ENCODE peak calls at places on chromosomes 4 and X, in five cellular contexts. One of them, this sample, is unnamed.

GRCh38 chr4:177005801-177006230 is 213.1 kb upstream of the VEGFC start:
- DNase-seq in HS-27A: peak
- DNase-seq in effector memory CD4-positive, alpha-beta T cell: no peak
- DNase-seq in right lobe of liver: no peak
- DNase-seq in OCI-LY7: no peak
- DNase-seq in this sample: no peak

GRCh38 chr4:150150545-150151156 is 72.4 kb downstream of the DCLK2 start:
- DNase-seq in OCI-LY7: no peak
- DNase-seq in right lobe of liver: no peak
- DNase-seq in HS-27A: no peak
- DNase-seq in effector memory CD4-positive, alpha-beta T cell: no peak
- DNase-seq in this sample: no peak

GRCh38 chrX:133726642-133727041 is 258.8 kb downstream of the GPC3 start:
- DNase-seq in effector memory CD4-positive, alpha-beta T cell: no peak
- DNase-seq in OCI-LY7: no peak
- DNase-seq in HS-27A: no peak
- DNase-seq in right lobe of liver: no peak
- DNase-seq in this sample: no peak

GRCh38 chrX:16592194-16592770 is 57.7 kb upstream of the S100G start:
- DNase-seq in right lobe of liver: no peak
- DNase-seq in OCI-LY7: no peak
- DNase-seq in HS-27A: no peak
- DNase-seq in effector memory CD4-positive, alpha-beta T cell: no peak
- DNase-seq in this sample: no peak

GRCh38 chr4:37674446-37674845 is 11.7 kb downstream of the RELL1 start:
- DNase-seq in effector memory CD4-positive, alpha-beta T cell: no peak
- DNase-seq in right lobe of liver: no peak
- DNase-seq in HS-27A: no peak
- DNase-seq in OCI-LY7: no peak
- DNase-seq in this sample: no peak

GRCh38 chr4:40908702-40909362 is 159.1 kb downstream of the NSUN7 start:
- DNase-seq in effector memory CD4-positive, alpha-beta T cell: peak
- DNase-seq in right lobe of liver: peak
- DNase-seq in OCI-LY7: peak
- DNase-seq in HS-27A: peak
- DNase-seq in this sample: peak

GRCh38 chrX:19373034-19373891 is 29.5 kb downstream of the PDHA1 start:
- DNase-seq in effector memory CD4-positive, alpha-beta T cell: no peak
- DNase-seq in OCI-LY7: no peak
- DNase-seq in right lobe of liver: no peak
- DNase-seq in HS-27A: no peak
- DNase-seq in this sample: no peak

GRCh38 chr4:8208565-8208964 is 9.5 kb downstream of the SH3TC1 start:
- DNase-seq in right lobe of liver: no peak
- DNase-seq in effector memory CD4-positive, alpha-beta T cell: no peak
- DNase-seq in HS-27A: no peak
- DNase-seq in OCI-LY7: no peak
- DNase-seq in this sample: no peak

GRCh38 chr4:126955292-126956191 is 677.2 kb upstream of the INTU start:
- DNase-seq in HS-27A: no peak
- DNase-seq in effector memory CD4-positive, alpha-beta T cell: no peak
- DNase-seq in right lobe of liver: no peak
- DNase-seq in OCI-LY7: no peak
- DNase-seq in this sample: no peak

GRCh38 chrX:9668537-9668936 is 97.1 kb downstream of the GPR143 start:
- DNase-seq in OCI-LY7: no peak
- DNase-seq in effector memory CD4-positive, alpha-beta T cell: no peak
- DNase-seq in right lobe of liver: no peak
- DNase-seq in HS-27A: no peak
- DNase-seq in this sample: no peak

GRCh38 chr4:114180481-114180880 is 201.0 kb upstream of the ARSJ start:
- DNase-seq in right lobe of liver: no peak
- DNase-seq in effector memory CD4-positive, alpha-beta T cell: peak
- DNase-seq in HS-27A: peak
- DNase-seq in OCI-LY7: peak
- DNase-seq in this sample: no peak

GRCh38 chrX:17000751-17001150 is 54.3 kb downstream of the REPS2 start:
- DNase-seq in right lobe of liver: no peak
- DNase-seq in effector memory CD4-positive, alpha-beta T cell: no peak
- DNase-seq in HS-27A: no peak
- DNase-seq in OCI-LY7: no peak
- DNase-seq in this sample: no peak

GRCh38 chr4:71230258-71230594 is 108.6 kb upstream of the SLC4A4 start:
- DNase-seq in OCI-LY7: no peak
- DNase-seq in right lobe of liver: peak
- DNase-seq in effector memory CD4-positive, alpha-beta T cell: no peak
- DNase-seq in HS-27A: no peak
- DNase-seq in this sample: no peak

GRCh38 chr4:150178161-150178560 is 99.9 kb downstream of the DCLK2 start:
- DNase-seq in effector memory CD4-positive, alpha-beta T cell: no peak
- DNase-seq in right lobe of liver: no peak
- DNase-seq in HS-27A: peak
- DNase-seq in OCI-LY7: no peak
- DNase-seq in this sample: no peak

GRCh38 chr4:87410157-87410556 is 12.2 kb upstream of the NUDT9 start:
- DNase-seq in HS-27A: no peak
- DNase-seq in right lobe of liver: no peak
- DNase-seq in OCI-LY7: no peak
- DNase-seq in effector memory CD4-positive, alpha-beta T cell: no peak
- DNase-seq in this sample: no peak

GRCh38 chr4:61723492-61723891 is 523.4 kb downstream of the ADGRL3 start:
- DNase-seq in effector memory CD4-positive, alpha-beta T cell: no peak
- DNase-seq in HS-27A: no peak
- DNase-seq in OCI-LY7: no peak
- DNase-seq in right lobe of liver: no peak
- DNase-seq in this sample: no peak

GRCh38 chr4:86944964-86945781 is 10.4 kb downstream of the AFF1 start:
- DNase-seq in right lobe of liver: no peak
- DNase-seq in HS-27A: no peak
- DNase-seq in effector memory CD4-positive, alpha-beta T cell: no peak
- DNase-seq in OCI-LY7: no peak
- DNase-seq in this sample: no peak

GRCh38 chr4:2009651-2010233 is 968 bp upstream of the NELFA start:
- DNase-seq in HS-27A: no peak
- DNase-seq in right lobe of liver: peak
- DNase-seq in OCI-LY7: peak
- DNase-seq in effector memory CD4-positive, alpha-beta T cell: peak
- DNase-seq in this sample: peak

GRCh38 chrX:68090266-68090665 is 343.0 kb downstream of the OPHN1 start:
- DNase-seq in OCI-LY7: no peak
- DNase-seq in effector memory CD4-positive, alpha-beta T cell: no peak
- DNase-seq in HS-27A: no peak
- DNase-seq in right lobe of liver: no peak
- DNase-seq in this sample: no peak

GRCh38 chr4:23884731-23885130 is 5.1 kb downstream of the PPARGC1A start:
- DNase-seq in effector memory CD4-positive, alpha-beta T cell: no peak
- DNase-seq in right lobe of liver: no peak
- DNase-seq in HS-27A: no peak
- DNase-seq in OCI-LY7: no peak
- DNase-seq in this sample: no peak

GRCh38 chr4:131499139-131499873 is 1649.8 kb upstream of the PCDH10 start:
- DNase-seq in right lobe of liver: no peak
- DNase-seq in OCI-LY7: no peak
- DNase-seq in effector memory CD4-positive, alpha-beta T cell: no peak
- DNase-seq in HS-27A: no peak
- DNase-seq in this sample: no peak

GRCh38 chr4:164536829-164537228 is 217.1 kb upstream of the SMIM31 start:
- DNase-seq in right lobe of liver: no peak
- DNase-seq in effector memory CD4-positive, alpha-beta T cell: no peak
- DNase-seq in OCI-LY7: no peak
- DNase-seq in HS-27A: peak
- DNase-seq in this sample: no peak

GRCh38 chr4:42750091-42750490 is 93.2 kb upstream of the ATP8A1 start:
- DNase-seq in right lobe of liver: no peak
- DNase-seq in effector memory CD4-positive, alpha-beta T cell: no peak
- DNase-seq in HS-27A: no peak
- DNase-seq in OCI-LY7: peak
- DNase-seq in this sample: no peak

GRCh38 chr4:45580306-45580705 is 543.5 kb downstream of the GABRG1 start:
- DNase-seq in OCI-LY7: no peak
- DNase-seq in effector memory CD4-positive, alpha-beta T cell: no peak
- DNase-seq in right lobe of liver: no peak
- DNase-seq in HS-27A: no peak
- DNase-seq in this sample: no peak

GRCh38 chr4:72312032-72312650 is 256.9 kb downstream of the ADAMTS3 start:
- DNase-seq in right lobe of liver: peak
- DNase-seq in OCI-LY7: no peak
- DNase-seq in HS-27A: peak
- DNase-seq in effector memory CD4-positive, alpha-beta T cell: no peak
- DNase-seq in this sample: no peak

GRCh38 chr4:150328496-150328895 is 250.3 kb downstream of the DCLK2 start:
- DNase-seq in OCI-LY7: no peak
- DNase-seq in right lobe of liver: no peak
- DNase-seq in HS-27A: no peak
- DNase-seq in effector memory CD4-positive, alpha-beta T cell: no peak
- DNase-seq in this sample: no peak

GRCh38 chr4:84279678-84280077 is 219.4 kb downstream of the NKX6-1 start:
- DNase-seq in OCI-LY7: no peak
- DNase-seq in HS-27A: peak
- DNase-seq in effector memory CD4-positive, alpha-beta T cell: no peak
- DNase-seq in right lobe of liver: no peak
- DNase-seq in this sample: no peak

GRCh38 chrX:120514236-120514635 is 45.1 kb upstream of the LAMP2 start:
- DNase-seq in right lobe of liver: no peak
- DNase-seq in OCI-LY7: peak
- DNase-seq in HS-27A: no peak
- DNase-seq in effector memory CD4-positive, alpha-beta T cell: no peak
- DNase-seq in this sample: no peak

This sample was measured in T-helper 1 cell.